ENCODE peak calls at places on chromosomes 7 and 10, in nine cellular contexts. T is neural progenitor cell, H is tibial artery, Y is GM23248, F is upper lobe of right lung, E is uterus, X is right lobe of liver, D is ovary, N is fibroblast of lung. I is an unnamed sample. For H3K36me3, the result is how much of the 10 kb centered on the place peaks cover.

GRCh38 chr10:70672165-70672992 is at the start of gene ADAMTS14:
- DNase-seq in T (peak), H (no peak), Y (peak), F (peak), E (no peak), X (peak), D (no peak), N (peak), I (peak)

GRCh38 chr7:90303241-90303640 is 17.9 kb downstream of the FAM237B start:
- DNase-seq in T (no peak), H (no peak), Y (no peak), F (no peak), E (no peak), X (no peak), D (no peak), N (no peak), I (no peak)

GRCh38 chr7:46710927-46711326 is 789.9 kb upstream of the IGFBP3 start:
- DNase-seq in T (no peak), H (no peak), Y (peak), F (no peak), E (no peak), X (no peak), D (no peak), N (peak), I (no peak)

GRCh38 chr10:48449501-48450232 is 143.2 kb downstream of the MAPK8 start:
- DNase-seq in T (no peak), H (peak), Y (no peak), F (peak), E (no peak), X (no peak), D (no peak), N (no peak), I (no peak)

GRCh38 chr10:90652519-90652918 is 205.3 kb downstream of the HTR7 start:
- DNase-seq in T (peak), H (no peak), Y (peak), F (no peak), E (no peak), X (no peak), D (no peak), N (peak), I (peak)

GRCh38 chr7:106234425-106234824 is 50.4 kb downstream of the NAMPT start:
- DNase-seq in T (no peak), H (no peak), Y (no peak), F (no peak), E (no peak), X (no peak), D (no peak), N (no peak), I (no peak)

GRCh38 chr10:97796651-97797050 is 24.9 kb upstream of the SFRP5 start:
- DNase-seq in T (no peak), H (no peak), Y (no peak), F (no peak), E (no peak), X (no peak), D (no peak), N (no peak), I (no peak)

GRCh38 chr7:95684037-95684436 is 87.7 kb upstream of the PDK4 start:
- DNase-seq in T (peak), H (no peak), Y (peak), F (no peak), E (no peak), X (no peak), D (no peak), N (peak), I (peak)

GRCh38 chr10:87622290-87623004 is 37.2 kb upstream of the PAPSS2 start:
- DNase-seq in T (peak), H (no peak), Y (no peak), F (no peak), E (no peak), X (no peak), D (no peak), N (no peak), I (no peak)

GRCh38 chr7:145779165-145779564 is 337.4 kb upstream of the CNTNAP2 start:
- DNase-seq in T (no peak), H (no peak), Y (no peak), F (no peak), E (no peak), X (no peak), D (no peak), N (peak), I (no peak)

GRCh38 chr10:7474388-7474787 is 63.6 kb upstream of the SFMBT2 start:
- DNase-seq in T (no peak), H (no peak), Y (no peak), F (no peak), E (no peak), X (no peak), D (no peak), N (no peak), I (no peak)

GRCh38 chr7:14201353-14201752 is 211.9 kb upstream of the ETV1 start:
- DNase-seq in T (no peak), H (no peak), Y (no peak), F (no peak), E (no peak), X (no peak), D (no peak), N (no peak), I (no peak)

GRCh38 chr10:63757067-63757466 is 235.9 kb downstream of the REEP3 start:
- DNase-seq in T (no peak), H (no peak), Y (peak), F (no peak), E (no peak), X (no peak), D (no peak), N (no peak), I (no peak)

GRCh38 chr7:14303536-14303935 is 314.1 kb upstream of the ETV1 start:
- DNase-seq in T (no peak), H (no peak), Y (no peak), F (no peak), E (no peak), X (peak), D (no peak), N (no peak), I (no peak)

GRCh38 chr10:122239578-122240257 is 31.4 kb upstream of the BTBD16 start:
- DNase-seq in T (no peak), H (peak), Y (peak), F (no peak), E (no peak), X (no peak), D (no peak), N (peak), I (no peak)

GRCh38 chr7:1964913-1965578 is 267.7 kb downstream of the MAD1L1 start:
- DNase-seq in T (no peak), H (no peak), Y (no peak), F (peak), E (no peak), X (no peak), D (no peak), N (no peak), I (no peak)

GRCh38 chr7:1961776-1962276 is 270.9 kb downstream of the MAD1L1 start:
- DNase-seq in T (no peak), H (no peak), Y (peak), F (no peak), E (no peak), X (no peak), D (no peak), N (peak), I (no peak)

GRCh38 chr7:1965579-1966294 is 267.0 kb downstream of the MAD1L1 start:
- DNase-seq in T (no peak), H (no peak), Y (no peak), F (peak), E (no peak), X (peak), D (no peak), N (no peak), I (no peak)

GRCh38 chr7:1964556-1964912 is 268.2 kb downstream of the MAD1L1 start:
- DNase-seq in T (no peak), H (no peak), Y (no peak), F (no peak), E (no peak), X (no peak), D (no peak), N (no peak), I (no peak)

DNA sequence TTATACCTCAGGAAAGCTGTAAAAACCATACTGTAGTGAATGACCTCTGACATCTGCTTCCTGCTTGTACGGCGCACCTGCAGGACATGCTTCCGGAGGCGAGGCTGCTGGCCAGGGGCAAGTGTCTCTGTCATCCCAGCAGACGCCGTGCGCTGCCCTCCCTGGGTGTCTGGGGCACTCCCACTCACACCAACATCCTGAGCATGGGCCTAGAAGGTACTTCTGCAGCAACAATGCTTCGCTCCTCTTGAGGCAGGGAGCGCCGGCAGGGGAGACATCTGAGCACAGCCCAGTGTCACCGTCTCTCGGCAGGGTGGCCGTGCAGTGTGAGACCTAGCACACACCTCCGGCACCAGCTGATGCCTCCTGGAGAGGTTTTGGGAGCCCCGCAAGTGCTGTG is 269.2 kb downstream of the MAD1L1 start:
- DNase-seq in T (no peak), H (no peak), Y (no peak), F (peak), E (no peak), X (no peak), D (no peak), N (no peak), I (no peak)
- H3K27ac ChIP-seq in T (no peak), H (no peak), Y (no peak), F (no peak), E (no peak), X (no peak), D (no peak), N (no peak), I (no peak)

GRCh38 chr7:158929306-158929705 is 72.9 kb downstream of the DYNC2I1 start:
- DNase-seq in T (no peak), H (no peak), Y (no peak), F (no peak), E (no peak), X (no peak), D (no peak), N (no peak), I (no peak)
- H3K36me3 ChIP-seq in T (under half), H (half or more), Y (under half), F (under half), E (under half), X (under half), D (under half), N (under half), I (under half)

GRCh38 chr7:25580156-25580555 is 351.9 kb upstream of the NPVF start:
- DNase-seq in T (no peak), H (no peak), Y (no peak), F (no peak), E (no peak), X (no peak), D (no peak), N (no peak), I (no peak)
- H3K27ac ChIP-seq in T (no peak), H (no peak), Y (no peak), F (no peak), E (no peak), X (no peak), D (no peak), N (no peak), I (no peak)

DNA sequence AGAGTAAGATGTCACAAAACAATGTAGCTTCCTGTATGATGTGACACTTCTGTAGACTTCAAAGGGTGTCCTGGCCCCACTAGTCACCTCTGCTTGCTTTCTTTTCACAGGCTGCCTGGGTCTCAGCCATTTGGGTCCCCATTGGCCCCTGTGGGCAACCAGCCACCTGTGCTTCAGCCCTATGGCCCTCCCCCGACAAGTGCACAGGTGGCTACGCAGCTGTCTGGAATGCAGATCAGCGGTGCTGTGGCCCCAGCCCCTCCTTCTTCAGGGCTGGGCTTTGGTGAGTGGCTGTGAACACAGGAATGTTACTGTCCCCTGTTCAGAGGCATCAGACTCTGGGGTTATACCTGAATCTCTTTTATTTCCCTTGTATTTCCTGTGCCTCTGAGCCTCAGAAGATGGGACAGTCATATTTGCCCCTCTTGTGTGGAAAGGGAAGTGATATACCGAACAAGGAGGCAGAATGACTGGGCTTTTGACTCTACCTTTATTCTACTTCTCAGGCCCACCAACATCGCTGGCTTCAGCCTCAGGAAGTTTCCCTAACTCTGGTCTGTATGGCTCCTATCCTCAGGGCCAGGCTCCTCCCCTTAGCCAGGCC is 15.4 kb downstream of the SEC24C start:
- DNase-seq in T (no peak), H (no peak), Y (no peak), F (peak), E (no peak), X (no peak), D (no peak), N (no peak), I (no peak)
- H3K36me3 ChIP-seq in T (under half), H (half or more), Y (half or more), F (half or more), E (under half), X (under half), D (under half), N (under half), I (under half)

GRCh38 chr10:43186150-43186549 is 47.9 kb downstream of the CSGALNACT2 start:
- DNase-seq in T (no peak), H (no peak), Y (no peak), F (no peak), E (no peak), X (no peak), D (no peak), N (peak), I (no peak)
- H3K27ac ChIP-seq in T (no peak), H (no peak), Y (no peak), F (no peak), E (no peak), X (no peak), D (no peak), N (no peak), I (no peak)

GRCh38 chr10:11510714-11511113 is 100.7 kb downstream of the USP6NL start:
- DNase-seq in T (no peak), H (no peak), Y (no peak), F (no peak), E (no peak), X (no peak), D (no peak), N (no peak), I (no peak)
- H3K36me3 ChIP-seq in T (under half), H (under half), Y (under half), F (under half), E (under half), X (under half), D (under half), N (under half), I (under half)